ENCODE peak calls at places on chromosomes 12 and 14, in four cellular contexts. T is IMR-90, Z is mesendoderm, F is H1. L is an unnamed sample.

GRCh38 chr12:112413846-112414625 is 4.6 kb upstream of the RPL6 start:
- DNase-seq in T (no peak), Z (no peak), F (no peak), L (no peak)

GRCh38 chr12:109594566-109595317 is 21.1 kb downstream of the MVK start:
- DNase-seq in T (no peak), Z (no peak), F (no peak), L (no peak)

GRCh38 chr12:103538397-103538796 is 42.6 kb upstream of the C12orf42 start:
- DNase-seq in T (no peak), Z (no peak), F (no peak), L (no peak)

GRCh38 chr14:105178868-105179140 is 2.3 kb downstream of the NUDT14 start:
- DNase-seq in T (no peak), Z (no peak), F (no peak), L (no peak)

GRCh38 chr14:103058209-103059055 is 1.1 kb upstream of the CDC42BPB start:
- DNase-seq in T (peak; percentile 8), Z (peak; percentile 56), F (no peak), L (no peak)

GRCh38 chr14:56579345-56580316 is at the start of gene TMEM260:
- DNase-seq in T (peak; percentile 84), Z (peak; percentile 93), F (peak; percentile 96), L (peak; percentile 89)

GRCh38 chr12:55058776-55059175 is 39.0 kb downstream of the NEUROD4 start:
- DNase-seq in T (no peak), Z (no peak), F (no peak), L (no peak)

GRCh38 chr12:76919388-76920181 is 40.8 kb upstream of the CSRP2 start:
- DNase-seq in T (no peak), Z (no peak), F (no peak), L (no peak)

GRCh38 chr12:101297661-101298060 is 17.8 kb downstream of the UTP20 start:
- DNase-seq in T (peak; percentile 21), Z (peak; percentile 21), F (no peak), L (no peak)

GRCh38 chr12:122867701-122868461 is 28.0 kb downstream of the VPS37B start:
- DNase-seq in T (no peak), Z (peak; percentile 80), F (peak; percentile 72), L (peak; percentile 88)

GRCh38 chr12:58159941-58160340 is 218.6 kb downstream of the ATP23 start:
- DNase-seq in T (no peak), Z (no peak), F (no peak), L (no peak)

GRCh38 chr14:69999246-69999645 is 120.0 kb downstream of the SMOC1 start:
- DNase-seq in T (peak; percentile 100), Z (peak; percentile 60), F (no peak), L (no peak)

GRCh38 chr12:130968611-130969010 is 14.9 kb downstream of the ADGRD1 start:
- DNase-seq in T (no peak), Z (no peak), F (no peak), L (peak; percentile 8)

GRCh38 chr12:122646568-122647220 is 56.5 kb downstream of the HCAR2 start:
- DNase-seq in T (peak; percentile 88), Z (no peak), F (no peak), L (no peak)

GRCh38 chr12:27777141-27777540 is 2.9 kb upstream of the KLHL42 start:
- DNase-seq in T (no peak), Z (no peak), F (no peak), L (no peak)

GRCh38 chr14:68245146-68246073 is 425.8 kb downstream of the RAD51B start:
- DNase-seq in T (peak; percentile 64), Z (no peak), F (no peak), L (no peak)

GRCh38 chr12:110744176-110744575 is 1.5 kb upstream of the PPP1CC start:
- DNase-seq in T (peak; percentile 41), Z (no peak), F (no peak), L (no peak)

GRCh38 chr14:55285048-55285652 is 13.9 kb downstream of the FBXO34 start:
- DNase-seq in T (no peak), Z (no peak), F (no peak), L (no peak)

GRCh38 chr14:101083564-101084435 is 180.3 kb upstream of the RTL1 start:
- DNase-seq in T (no peak), Z (peak; percentile 67), F (peak; percentile 80), L (peak; percentile 76)

GRCh38 chr12:124321040-124321481 is 26.2 kb downstream of the RFLNA start:
- DNase-seq in T (peak; percentile 39), Z (peak; percentile 57), F (peak; percentile 99), L (peak; percentile 85)

GRCh38 chr12:52945389-52946232 is 3.3 kb upstream of the KRT18 start:
- DNase-seq in T (peak; percentile 62), Z (peak; percentile 99), F (peak; percentile 74), L (peak; percentile 96)

GRCh38 chr14:89340200-89340667 is 76.8 kb downstream of the FOXN3 start:
- DNase-seq in T (peak; percentile 75), Z (no peak), F (no peak), L (no peak)

GRCh38 chr12:68317047-68317667 is 15.0 kb downstream of the MDM1 start:
- DNase-seq in T (peak; percentile 68), Z (peak; percentile 34), F (no peak), L (no peak)

GRCh38 chr12:104890463-104891096 is 67.5 kb downstream of the SLC41A2 start:
- DNase-seq in T (no peak), Z (no peak), F (no peak), L (no peak)

GRCh38 chr14:71261206-71261605 is 353.9 kb downstream of the PCNX1 start:
- DNase-seq in T (peak; percentile 65), Z (peak; percentile 15), F (no peak), L (no peak)

GRCh38 chr14:68939893-68940613 is 39.0 kb downstream of the ACTN1 start:
- DNase-seq in T (peak; percentile 97), Z (peak; percentile 96), F (no peak), L (no peak)

GRCh38 chr14:54169254-54169924 is 212.8 kb upstream of the BMP4 start:
- DNase-seq in T (peak; percentile 10), Z (no peak), F (no peak), L (no peak)

GRCh38 chr12:60752589-60752988 is 1156.8 kb downstream of the SLC16A7 start:
- DNase-seq in T (no peak), Z (no peak), F (no peak), L (no peak)

GRCh38 chr14:77654001-77654431 is 37.6 kb upstream of the SPTLC2 start:
- DNase-seq in T (no peak), Z (no peak), F (peak; percentile 55), L (peak; percentile 45)

GRCh38 chr14:50501642-50502041 is 30.7 kb downstream of the MAP4K5 start:
- DNase-seq in T (peak; percentile 81), Z (no peak), F (no peak), L (no peak)

DNA sequence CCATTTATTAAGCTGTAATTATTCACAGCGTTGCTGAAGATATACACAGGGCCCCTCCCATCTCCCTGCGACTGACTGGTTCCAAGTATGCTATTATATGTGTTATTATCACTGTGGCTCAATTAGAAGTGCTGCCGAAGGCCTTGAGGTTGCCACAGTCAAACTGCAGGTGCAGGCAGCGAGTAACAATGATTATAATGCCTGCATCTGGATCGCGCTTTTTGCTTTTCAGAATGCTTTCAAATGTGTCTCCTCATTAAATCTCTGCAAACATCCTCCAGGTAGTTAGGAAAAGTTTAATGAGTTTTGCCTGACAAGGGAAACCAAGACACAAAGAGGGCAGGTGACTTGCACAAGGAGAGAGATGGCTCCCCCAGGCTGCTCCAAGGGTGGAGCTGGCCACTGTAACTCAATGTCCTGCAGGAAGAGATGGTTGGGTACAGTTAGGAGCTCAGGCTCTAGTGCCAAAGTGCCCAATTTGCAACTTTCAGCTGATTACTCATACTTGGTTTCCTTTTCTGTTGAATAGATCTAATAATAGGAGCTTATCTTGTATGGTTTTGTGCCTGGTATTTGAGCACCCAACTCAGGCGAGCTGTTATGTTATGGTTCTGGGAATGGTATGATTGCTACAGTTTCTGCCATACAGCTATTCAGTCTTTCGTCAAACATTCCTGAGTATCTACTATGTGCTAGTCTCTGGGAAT is 1.7 kb upstream of the SYNE3 start:
- DNase-seq in T (peak; percentile 57), Z (no peak), F (no peak), L (no peak)
- H4K5ac ChIP-seq in T (no peak overlapping the region), Z (no peak overlapping the region), F (no peak overlapping the region), L (no peak overlapping the region)

DNA sequence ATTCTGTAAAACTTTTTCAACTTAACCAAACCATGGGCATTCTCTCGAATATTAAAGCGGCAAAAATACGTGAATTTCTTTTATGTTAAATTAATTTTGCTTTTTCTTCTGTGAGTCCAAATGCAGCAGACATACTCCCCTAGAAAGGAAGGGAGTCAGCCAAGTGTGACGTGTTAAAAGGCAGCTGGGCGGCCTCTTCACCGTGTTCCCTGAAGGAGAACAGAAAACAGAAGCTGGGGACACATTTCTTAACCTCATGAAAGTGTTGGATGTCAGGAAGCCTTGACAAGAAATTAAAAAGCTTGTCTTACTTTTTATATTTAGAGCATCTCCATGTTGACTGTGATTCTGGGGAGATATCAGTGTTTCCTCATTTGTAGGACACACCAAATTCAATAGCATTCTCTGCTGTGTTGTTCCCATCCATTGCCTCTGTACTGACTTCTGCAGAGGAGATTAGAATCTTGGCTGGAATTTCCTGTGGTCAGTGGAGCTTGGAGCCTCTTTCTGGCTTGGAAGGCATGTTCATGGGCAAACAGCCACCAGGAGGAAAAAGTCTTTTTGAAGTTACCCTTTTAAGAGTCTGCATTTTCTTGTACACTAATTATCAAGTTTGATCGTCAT is 93.7 kb downstream of the RMST start:
- DNase-seq in T (no peak), Z (peak; percentile 92), F (no peak), L (no peak)
- H4K5ac ChIP-seq in T (no peak overlapping the region), Z (no peak overlapping the region), F (no peak overlapping the region), L (no peak overlapping the region)

DNA sequence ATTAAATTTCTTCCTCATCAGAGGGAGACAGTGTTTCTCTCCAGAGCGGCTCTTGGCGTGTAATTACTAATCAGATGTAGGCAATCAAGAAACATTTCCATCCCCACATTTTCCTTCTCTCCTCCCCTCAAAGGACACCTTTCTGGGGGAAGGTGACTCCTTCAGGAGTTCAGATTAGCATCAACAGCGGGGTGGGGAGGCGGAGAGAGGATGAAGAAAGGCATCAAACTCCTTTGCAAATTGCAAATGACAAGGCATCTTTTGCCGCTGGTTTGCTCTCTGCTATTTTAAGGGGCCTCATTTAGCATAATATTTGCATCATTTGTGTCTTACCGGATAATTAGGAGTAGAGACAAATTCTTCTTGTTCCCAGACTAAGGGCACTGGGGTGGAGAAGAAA is 231.7 kb upstream of the SRRM4 start:
- DNase-seq in T (no peak), Z (no peak), F (no peak), L (no peak)
- H4K5ac ChIP-seq in T (no peak overlapping the region), Z (no peak overlapping the region), F (no peak overlapping the region), L (no peak overlapping the region)

GRCh38 chr14:60662987-60663386 is 13.7 kb upstream of the SIX1 start:
- DNase-seq in T (no peak), Z (no peak), F (no peak), L (no peak)

GRCh38 chr14:60665178-60665555 is 15.9 kb upstream of the SIX1 start:
- DNase-seq in T (no peak), Z (no peak), F (no peak), L (no peak)

GRCh38 chr14:60670994-60671393 is 21.7 kb upstream of the SIX1 start:
- DNase-seq in T (peak; percentile 8), Z (no peak), F (no peak), L (no peak)

DNA sequence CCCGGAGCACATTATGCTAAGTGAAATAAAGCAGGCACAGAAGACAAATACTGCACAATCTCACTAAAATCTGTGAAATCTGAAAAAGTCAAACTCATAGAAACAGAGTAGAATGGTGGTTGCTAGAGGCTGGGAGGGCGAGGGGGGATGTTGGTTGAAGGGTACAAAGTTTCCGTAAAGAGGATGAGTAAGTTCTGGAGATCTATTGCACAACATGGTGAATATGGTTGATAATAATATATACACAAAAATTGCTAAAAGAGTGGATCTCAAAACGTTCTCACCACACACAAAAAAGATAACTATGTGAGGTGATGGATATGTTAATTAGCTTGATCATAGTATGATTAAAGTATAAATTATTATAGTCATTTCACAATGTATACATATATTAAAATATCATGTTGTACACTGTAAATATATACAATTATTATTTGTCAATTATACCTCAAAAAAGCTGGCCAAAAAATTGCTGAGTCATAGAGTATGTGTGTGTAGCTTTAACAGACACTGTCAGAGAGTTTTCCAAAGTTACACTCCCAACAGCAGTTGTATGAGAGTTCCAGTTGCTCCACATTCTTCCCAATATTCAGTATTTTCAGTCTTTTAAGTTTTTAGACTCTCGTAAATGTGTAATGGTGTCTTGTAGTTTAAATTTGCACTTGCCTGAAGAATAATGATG is 19.3 kb upstream of the SIX1 start:
- DNase-seq in T (no peak), Z (no peak), F (no peak), L (no peak)
- H4K5ac ChIP-seq in T (no peak overlapping the region), Z (no peak overlapping the region), F (no peak overlapping the region), L (no peak overlapping the region)